ENCODE peak calls at places on chromosomes 16 and 17, in seven cellular contexts. One of them, this sample, is unnamed.

GRCh38 chr16:50680907-50681885 is at the start of gene SNX20:
- DNase-seq in heart right ventricle: no peak
- DNase-seq in Ammon's horn: peak
- DNase-seq in NCI-H1417: no peak
- DNase-seq in HTR-8/SVneo: no peak
- DNase-seq in islet precursor cell: no peak
- DNase-seq in choroid plexus epithelial cell: no peak
- DNase-seq in this sample: no peak

GRCh38 chr16:23969468-23970297 is 133.9 kb downstream of the PRKCB start:
- DNase-seq in heart right ventricle: no peak
- DNase-seq in Ammon's horn: no peak
- DNase-seq in NCI-H1417: no peak
- DNase-seq in HTR-8/SVneo: no peak
- DNase-seq in islet precursor cell: peak
- DNase-seq in choroid plexus epithelial cell: no peak
- DNase-seq in this sample: no peak

GRCh38 chr17:17748179-17748578 is 66.9 kb downstream of the RAI1 start:
- DNase-seq in heart right ventricle: no peak
- DNase-seq in Ammon's horn: no peak
- DNase-seq in NCI-H1417: no peak
- DNase-seq in HTR-8/SVneo: no peak
- DNase-seq in islet precursor cell: no peak
- DNase-seq in choroid plexus epithelial cell: no peak
- DNase-seq in this sample: no peak

GRCh38 chr16:1763521-1764511 is 7.5 kb downstream of the NME3 start:
- DNase-seq in heart right ventricle: no peak
- DNase-seq in Ammon's horn: no peak
- DNase-seq in NCI-H1417: peak
- DNase-seq in HTR-8/SVneo: peak
- DNase-seq in islet precursor cell: peak
- DNase-seq in choroid plexus epithelial cell: no peak
- DNase-seq in this sample: peak

GRCh38 chr16:57025941-57026777 is 36.8 kb downstream of the NLRC5 start:
- DNase-seq in heart right ventricle: no peak
- DNase-seq in Ammon's horn: no peak
- DNase-seq in NCI-H1417: no peak
- DNase-seq in HTR-8/SVneo: no peak
- DNase-seq in islet precursor cell: no peak
- DNase-seq in choroid plexus epithelial cell: no peak
- DNase-seq in this sample: no peak

GRCh38 chr16:58128181-58128631 is 975 bp downstream of the CFAP20 start:
- DNase-seq in heart right ventricle: no peak
- DNase-seq in Ammon's horn: peak
- DNase-seq in NCI-H1417: no peak
- DNase-seq in HTR-8/SVneo: no peak
- DNase-seq in islet precursor cell: no peak
- DNase-seq in choroid plexus epithelial cell: no peak
- DNase-seq in this sample: no peak

GRCh38 chr16:70257391-70257790 is 5.7 kb upstream of the EXOSC6 start:
- DNase-seq in heart right ventricle: no peak
- DNase-seq in Ammon's horn: no peak
- DNase-seq in NCI-H1417: no peak
- DNase-seq in HTR-8/SVneo: no peak
- DNase-seq in islet precursor cell: no peak
- DNase-seq in choroid plexus epithelial cell: no peak
- DNase-seq in this sample: peak

GRCh38 chr16:68236804-68237242 is 896 bp upstream of the ESRP2 start:
- DNase-seq in heart right ventricle: no peak
- DNase-seq in Ammon's horn: no peak
- DNase-seq in NCI-H1417: no peak
- DNase-seq in HTR-8/SVneo: no peak
- DNase-seq in islet precursor cell: no peak
- DNase-seq in choroid plexus epithelial cell: no peak
- DNase-seq in this sample: peak

GRCh38 chr17:58289869-58290268 is 9.1 kb upstream of the MPO start:
- DNase-seq in heart right ventricle: no peak
- DNase-seq in Ammon's horn: no peak
- DNase-seq in NCI-H1417: peak
- DNase-seq in HTR-8/SVneo: no peak
- DNase-seq in islet precursor cell: no peak
- DNase-seq in choroid plexus epithelial cell: no peak
- DNase-seq in this sample: no peak

GRCh38 chr16:86740817-86741799 is 162.8 kb downstream of the FOXL1 start:
- DNase-seq in heart right ventricle: peak
- DNase-seq in Ammon's horn: no peak
- DNase-seq in NCI-H1417: no peak
- DNase-seq in HTR-8/SVneo: peak
- DNase-seq in islet precursor cell: peak
- DNase-seq in choroid plexus epithelial cell: peak
- DNase-seq in this sample: peak

GRCh38 chr17:80969030-80969673 is 22.5 kb upstream of the CHMP6 start:
- DNase-seq in heart right ventricle: no peak
- DNase-seq in Ammon's horn: no peak
- DNase-seq in NCI-H1417: no peak
- DNase-seq in HTR-8/SVneo: no peak
- DNase-seq in islet precursor cell: no peak
- DNase-seq in choroid plexus epithelial cell: no peak
- DNase-seq in this sample: no peak

GRCh38 chr17:40326014-40326831 is 17.2 kb downstream of the RARA start:
- DNase-seq in heart right ventricle: peak
- DNase-seq in Ammon's horn: no peak
- DNase-seq in NCI-H1417: no peak
- DNase-seq in HTR-8/SVneo: no peak
- DNase-seq in islet precursor cell: no peak
- DNase-seq in choroid plexus epithelial cell: no peak
- DNase-seq in this sample: no peak

GRCh38 chr17:77881545-77881944 is 77.0 kb upstream of the TNRC6C start:
- DNase-seq in heart right ventricle: peak
- DNase-seq in Ammon's horn: peak
- DNase-seq in NCI-H1417: peak
- DNase-seq in HTR-8/SVneo: no peak
- DNase-seq in islet precursor cell: peak
- DNase-seq in choroid plexus epithelial cell: peak
- DNase-seq in this sample: no peak

GRCh38 chr16:56547120-56547948 is 17.5 kb upstream of the MT4 start:
- DNase-seq in heart right ventricle: no peak
- DNase-seq in Ammon's horn: peak
- DNase-seq in NCI-H1417: no peak
- DNase-seq in HTR-8/SVneo: peak
- DNase-seq in islet precursor cell: peak
- DNase-seq in choroid plexus epithelial cell: peak
- DNase-seq in this sample: peak

GRCh38 chr16:73399486-73399885 is 351.6 kb upstream of the ZFHX3 start:
- DNase-seq in heart right ventricle: no peak
- DNase-seq in Ammon's horn: no peak
- DNase-seq in NCI-H1417: peak
- DNase-seq in HTR-8/SVneo: no peak
- DNase-seq in islet precursor cell: peak
- DNase-seq in choroid plexus epithelial cell: no peak
- DNase-seq in this sample: no peak

GRCh38 chr17:36869856-36870617 is 67.2 kb upstream of the LHX1 start:
- DNase-seq in heart right ventricle: no peak
- DNase-seq in Ammon's horn: no peak
- DNase-seq in NCI-H1417: no peak
- DNase-seq in HTR-8/SVneo: no peak
- DNase-seq in islet precursor cell: peak
- DNase-seq in choroid plexus epithelial cell: peak
- DNase-seq in this sample: peak

GRCh38 chr17:81866440-81867122 is 4.6 kb downstream of the ARHGDIA start:
- DNase-seq in heart right ventricle: no peak
- DNase-seq in Ammon's horn: no peak
- DNase-seq in NCI-H1417: no peak
- DNase-seq in HTR-8/SVneo: no peak
- DNase-seq in islet precursor cell: no peak
- DNase-seq in choroid plexus epithelial cell: peak
- DNase-seq in this sample: no peak

GRCh38 chr16:57486858-57487834 is 853 bp upstream of the DOK4 start:
- DNase-seq in heart right ventricle: no peak
- DNase-seq in Ammon's horn: no peak
- DNase-seq in NCI-H1417: no peak
- DNase-seq in HTR-8/SVneo: no peak
- DNase-seq in islet precursor cell: peak
- DNase-seq in choroid plexus epithelial cell: no peak
- DNase-seq in this sample: no peak

GRCh38 chr16:11140867-11141266 is 115.1 kb downstream of the SOCS1 start:
- DNase-seq in heart right ventricle: no peak
- DNase-seq in Ammon's horn: no peak
- DNase-seq in NCI-H1417: no peak
- DNase-seq in HTR-8/SVneo: no peak
- DNase-seq in islet precursor cell: no peak
- DNase-seq in choroid plexus epithelial cell: no peak
- DNase-seq in this sample: no peak

GRCh38 chr17:65418622-65419021 is 142.8 kb downstream of the AXIN2 start:
- DNase-seq in heart right ventricle: peak
- DNase-seq in Ammon's horn: peak
- DNase-seq in NCI-H1417: no peak
- DNase-seq in HTR-8/SVneo: no peak
- DNase-seq in islet precursor cell: no peak
- DNase-seq in choroid plexus epithelial cell: no peak
- DNase-seq in this sample: no peak

GRCh38 chr17:1606352-1606985 is 22.2 kb downstream of the SLC43A2 start:
- DNase-seq in heart right ventricle: no peak
- DNase-seq in Ammon's horn: no peak
- DNase-seq in NCI-H1417: no peak
- DNase-seq in HTR-8/SVneo: no peak
- DNase-seq in islet precursor cell: no peak
- DNase-seq in choroid plexus epithelial cell: no peak
- DNase-seq in this sample: no peak

GRCh38 chr16:11229906-11230305 is 26.1 kb downstream of the SOCS1 start:
- DNase-seq in heart right ventricle: no peak
- DNase-seq in Ammon's horn: no peak
- DNase-seq in NCI-H1417: no peak
- DNase-seq in HTR-8/SVneo: no peak
- DNase-seq in islet precursor cell: no peak
- DNase-seq in choroid plexus epithelial cell: no peak
- DNase-seq in this sample: no peak

GRCh38 chr17:40364121-40364861 is at the start of gene GJD3:
- DNase-seq in heart right ventricle: peak
- DNase-seq in Ammon's horn: no peak
- DNase-seq in NCI-H1417: no peak
- DNase-seq in HTR-8/SVneo: no peak
- DNase-seq in islet precursor cell: no peak
- DNase-seq in choroid plexus epithelial cell: peak
- DNase-seq in this sample: no peak

GRCh38 chr17:6603746-6604325 is 36.7 kb downstream of the KIAA0753 start:
- DNase-seq in heart right ventricle: peak
- DNase-seq in Ammon's horn: peak
- DNase-seq in NCI-H1417: no peak
- DNase-seq in HTR-8/SVneo: no peak
- DNase-seq in islet precursor cell: no peak
- DNase-seq in choroid plexus epithelial cell: peak
- DNase-seq in this sample: no peak

GRCh38 chr16:85126731-85127662 is 14.7 kb upstream of the CIBAR2 start:
- DNase-seq in heart right ventricle: no peak
- DNase-seq in Ammon's horn: peak
- DNase-seq in NCI-H1417: no peak
- DNase-seq in HTR-8/SVneo: peak
- DNase-seq in islet precursor cell: no peak
- DNase-seq in choroid plexus epithelial cell: peak
- DNase-seq in this sample: peak

GRCh38 chr17:43860927-43861622 is 14.1 kb downstream of the CD300LG start:
- DNase-seq in heart right ventricle: peak
- DNase-seq in Ammon's horn: peak
- DNase-seq in NCI-H1417: no peak
- DNase-seq in HTR-8/SVneo: no peak
- DNase-seq in islet precursor cell: no peak
- DNase-seq in choroid plexus epithelial cell: no peak
- DNase-seq in this sample: no peak

GRCh38 chr17:5931611-5932010 is 138.6 kb upstream of the WSCD1 start:
- DNase-seq in heart right ventricle: no peak
- DNase-seq in Ammon's horn: peak
- DNase-seq in NCI-H1417: no peak
- DNase-seq in HTR-8/SVneo: no peak
- DNase-seq in islet precursor cell: no peak
- DNase-seq in choroid plexus epithelial cell: no peak
- DNase-seq in this sample: no peak

GRCh38 chr16:68951991-68952877 is 108.9 kb downstream of the TANGO6 start:
- DNase-seq in heart right ventricle: no peak
- DNase-seq in Ammon's horn: no peak
- DNase-seq in NCI-H1417: peak
- DNase-seq in HTR-8/SVneo: no peak
- DNase-seq in islet precursor cell: peak
- DNase-seq in choroid plexus epithelial cell: peak
- DNase-seq in this sample: peak